ENCODE peak calls at places on chromosomes 1 and 21, in five cellular contexts. P, U, I, V and H are unnamed samples.

GRCh38 chr21:46518983-46519583 is 60.4 kb downstream of the DIP2A start:
- DNase-seq in V (no peak), I (no peak), P (no peak), U (no peak), H (peak)

GRCh38 chr21:41598561-41599511 is 90.9 kb upstream of the TMPRSS2 start:
- DNase-seq in V (no peak), I (no peak), P (peak), U (no peak), H (no peak)

GRCh38 chr1:67815303-67816095 is 17.8 kb downstream of the GNG12 start:
- DNase-seq in I (no peak), P (no peak), V (no peak), U (no peak), H (no peak)

GRCh38 chr1:60078182-60078581 is 4.6 kb upstream of the C1orf87 start:
- DNase-seq in U (no peak), I (no peak), P (no peak), V (no peak), H (no peak)

GRCh38 chr1:80468356-80468755 is 1332.4 kb upstream of the ADGRL2 start:
- DNase-seq in V (peak), P (no peak), U (no peak), I (no peak), H (no peak)

GRCh38 chr1:24903955-24904730 is 25.9 kb downstream of the RUNX3 start:
- DNase-seq in U (no peak), P (peak), V (no peak), I (no peak), H (no peak)

GRCh38 chr1:224668991-224669390 is 52.9 kb downstream of the CNIH3 start:
- DNase-seq in I (no peak), P (no peak), V (no peak), U (no peak), H (no peak)

GRCh38 chr1:212950243-212951057 is at the start of gene VASH2:
- DNase-seq in V (peak), U (peak), P (no peak), I (peak), H (no peak)

GRCh38 chr1:207861442-207862177 is 49.3 kb downstream of the CD34 start:
- DNase-seq in I (no peak), V (no peak), P (no peak), U (no peak), H (no peak)

GRCh38 chr1:112710586-112710985 is 3.7 kb upstream of the RHOC start:
- DNase-seq in I (no peak), U (no peak), V (no peak), P (no peak), H (no peak)